ENCODE peak calls at places on chromosomes 1 and 21, in seven cellular contexts. X is fibroblast of lung, R is MM.1S, V is heart right ventricle, D is transverse colon, Z is testis, A is mammary epithelial cell. F is an unnamed sample.

GRCh38 chr1:66436378-66437135 is 97.4 kb upstream of the SGIP1 start:
- DNase-seq in X (peak; percentile 86), R (peak; percentile 72), V (no peak), D (no peak), Z (no peak), A (peak; percentile 98), F (peak; percentile 70)

GRCh38 chr1:186234976-186235686 is 139.9 kb downstream of the TPR start:
- DNase-seq in X (no peak), R (no peak), V (no peak), D (no peak), Z (no peak), A (no peak), F (no peak)

GRCh38 chr1:39268112-39268581 is 63.7 kb downstream of the MACF1 start:
- DNase-seq in X (peak; percentile 91), R (peak; percentile 77), V (no peak), D (peak; percentile 20), Z (peak; percentile 63), A (peak; percentile 83), F (peak; percentile 90)

GRCh38 chr1:212302745-212303383 is 17.7 kb downstream of the PPP2R5A start:
- DNase-seq in X (peak; percentile 86), R (no peak), V (no peak), D (no peak), Z (no peak), A (no peak), F (no peak)

GRCh38 chr1:206939131-206939530 is 7.1 kb downstream of the PIGR start:
- DNase-seq in X (no peak), R (no peak), V (no peak), D (no peak), Z (no peak), A (no peak), F (no peak)

GRCh38 chr1:153750026-153750995 is 22.5 kb downstream of the INTS3 start:
- DNase-seq in X (no peak), R (no peak), V (no peak), D (no peak), Z (peak; percentile 40), A (no peak), F (no peak)

GRCh38 chr1:2347907-2348306 is 43.4 kb downstream of the MORN1 start:
- DNase-seq in X (no peak), R (no peak), V (peak; percentile 3), D (no peak), Z (no peak), A (no peak), F (no peak)

GRCh38 chr21:29481641-29482040 is 182.9 kb downstream of the BACH1 start:
- DNase-seq in X (peak; percentile 74), R (no peak), V (no peak), D (no peak), Z (no peak), A (no peak), F (no peak)

GRCh38 chr1:47209725-47210330 is 20.0 kb upstream of the PDZK1IP1 start:
- DNase-seq in X (no peak), R (no peak), V (no peak), D (no peak), Z (no peak), A (peak; percentile 36), F (no peak)

GRCh38 chr21:30072496-30072895 is 94.1 kb downstream of the CLDN17 start:
- DNase-seq in X (peak; percentile 0), R (peak; percentile 29), V (no peak), D (peak; percentile 46), Z (peak; percentile 53), A (peak; percentile 66), F (peak; percentile 56)

GRCh38 chr1:162386292-162387225 is 5.0 kb downstream of the C1orf226 start:
- DNase-seq in X (no peak), R (no peak), V (no peak), D (no peak), Z (no peak), A (no peak), F (no peak)

GRCh38 chr1:109933856-109934711 is 23.4 kb downstream of the CSF1 start:
- DNase-seq in X (peak; percentile 93), R (no peak), V (no peak), D (no peak), Z (no peak), A (peak; percentile 70), F (peak; percentile 73)

GRCh38 chr1:68120136-68120791 is 69.8 kb upstream of the DIRAS3 start:
- DNase-seq in X (peak; percentile 80), R (peak; percentile 76), V (no peak), D (peak; percentile 41), Z (peak; percentile 75), A (peak; percentile 64), F (peak; percentile 89)

GRCh38 chr1:36006941-36007500 is 76.1 kb downstream of the AGO3 start:
- DNase-seq in X (no peak), R (no peak), V (no peak), D (no peak), Z (no peak), A (no peak), F (no peak)

GRCh38 chr1:24775901-24776300 is 30.7 kb downstream of the CLIC4 start:
- DNase-seq in X (no peak), R (no peak), V (no peak), D (no peak), Z (no peak), A (no peak), F (no peak)

GRCh38 chr1:100523038-100523649 is 14.8 kb upstream of the GPR88 start:
- DNase-seq in X (no peak), R (peak; percentile 25), V (no peak), D (no peak), Z (no peak), A (no peak), F (peak; percentile 54)

GRCh38 chr1:202192770-202193613 is 607 bp upstream of the LGR6 start:
- DNase-seq in X (peak; percentile 31), R (peak; percentile 43), V (peak; percentile 62), D (peak; percentile 64), Z (peak; percentile 74), A (no peak), F (peak; percentile 63)
- H3K27ac ChIP-seq in X (no peak overlapping the region), R (no peak overlapping the region), V (no peak overlapping the region), D (no peak overlapping the region), Z (no peak overlapping the region), A (no peak overlapping the region), F (no peak overlapping the region)

GRCh38 chr1:30324251-30325084 is 398.9 kb downstream of the MATN1 start:
- DNase-seq in X (no peak), R (no peak), V (no peak), D (no peak), Z (no peak), A (no peak), F (no peak)
- H3K27me3 ChIP-seq in X (no peaks in the 10 kb centered on the region), R (peaks cover 96% of the 10 kb centered on the region), V (no peaks in the 10 kb centered on the region), D (peaks cover 3% of the 10 kb centered on the region), Z (no peaks in the 10 kb centered on the region), A (no peaks in the 10 kb centered on the region), F (no peaks in the 10 kb centered on the region)

DNA sequence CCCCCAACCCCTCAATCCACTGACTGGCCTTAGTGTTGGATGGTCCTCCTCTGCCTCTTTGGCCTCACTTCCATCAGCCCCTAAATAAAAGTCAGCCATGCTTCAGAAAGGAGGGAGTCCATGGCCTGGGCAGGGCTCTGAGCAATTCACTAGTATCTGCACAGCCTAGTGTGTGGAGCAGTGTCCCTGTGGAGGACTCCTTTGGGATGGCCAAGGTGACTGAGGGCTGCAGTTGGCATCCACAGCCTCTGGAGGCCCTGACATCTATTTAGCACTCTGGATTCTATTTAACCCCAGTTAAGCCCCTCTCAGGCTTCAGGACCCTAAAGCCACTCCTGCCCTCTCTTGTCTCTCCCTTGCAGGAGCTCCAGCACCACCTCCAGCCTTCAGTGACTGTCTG is 3.6 kb downstream of the THEM5 start:
- DNase-seq in X (no peak), R (no peak), V (no peak), D (no peak), Z (no peak), A (no peak), F (no peak)
- TF ChIP-seq CTCF in X (no peak), R (no peak), V (no peak), D (no peak), Z (no peak), A (no peak), F (no peak)

DNA sequence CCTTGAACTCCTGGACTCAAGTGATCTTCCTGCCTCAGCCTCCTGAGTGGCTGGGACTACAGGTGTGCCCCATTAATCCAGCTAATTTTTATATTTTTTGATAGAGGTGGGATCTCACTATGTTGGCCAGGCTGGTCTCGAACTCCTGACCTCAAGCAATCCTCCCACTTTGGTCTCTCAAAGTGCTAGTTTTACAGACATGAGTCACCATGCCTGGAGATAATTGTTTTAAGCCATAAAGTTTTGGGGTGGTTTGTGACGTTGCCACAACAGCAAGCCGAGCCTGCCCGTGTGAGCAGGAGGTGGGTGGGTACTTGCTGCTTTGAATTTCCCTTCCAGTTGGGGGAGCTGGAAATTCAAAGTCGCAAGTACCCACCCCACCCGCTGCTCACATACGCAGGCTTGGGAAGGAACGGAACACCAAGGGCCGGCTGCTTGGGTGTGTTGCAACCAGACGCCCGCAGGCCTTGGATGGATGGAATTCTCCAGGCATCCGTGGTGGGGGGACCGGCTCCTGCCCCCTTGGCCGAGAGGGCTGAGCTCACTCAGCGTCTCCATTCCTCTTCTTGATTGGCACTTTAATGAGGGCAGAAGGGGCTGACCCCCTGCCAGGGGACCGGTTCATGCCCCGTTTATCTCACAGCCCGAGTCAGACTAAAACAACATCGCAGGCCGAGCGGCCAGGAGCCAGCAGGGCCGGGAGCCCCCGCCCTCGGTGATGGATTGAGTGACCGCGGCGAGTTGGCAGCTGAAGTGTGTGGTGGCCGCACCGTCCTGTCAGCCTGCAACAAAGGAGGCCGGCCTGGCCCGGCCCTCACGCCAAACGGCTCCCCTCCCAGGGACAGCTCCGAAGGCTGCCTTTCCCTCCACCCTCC is 78.1 kb downstream of the DHRS3 start:
- DNase-seq in X (peak; percentile 99), R (no peak), V (peak; percentile 82), D (peak; percentile 69), Z (no peak), A (peak; percentile 63), F (peak; percentile 76)
- H3K27ac ChIP-seq in X (peak overlapping the region; percentile 23), R (no peak overlapping the region), V (peak overlapping the region; percentile 38), D (peak overlapping the region; percentile 72), Z (no peak overlapping the region), A (no peak overlapping the region), F (no peak overlapping the region)

DNA sequence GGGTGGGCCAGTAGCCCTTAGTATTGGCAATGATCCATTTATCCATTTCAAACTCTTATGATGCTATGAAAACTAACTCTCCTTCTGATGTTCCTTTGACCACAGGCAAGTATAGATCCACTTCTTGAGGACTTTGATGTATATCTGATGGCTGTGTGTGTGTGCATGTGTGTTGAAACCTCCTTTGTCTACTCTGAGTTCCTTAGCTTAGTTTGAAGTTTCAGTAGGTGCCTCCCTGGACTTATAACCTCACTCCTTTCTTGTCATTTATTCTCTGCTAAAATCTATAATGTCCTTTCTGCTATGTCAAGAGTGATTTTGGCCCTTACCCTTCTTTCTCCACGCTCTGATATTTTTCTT is 409.3 kb downstream of the PRDM2 start:
- DNase-seq in X (no peak), R (no peak), V (no peak), D (no peak), Z (no peak), A (no peak), F (no peak)
- H3K27me3 ChIP-seq in X (no peaks in the 10 kb centered on the region), R (no peaks in the 10 kb centered on the region), V (no peaks in the 10 kb centered on the region), D (no peaks in the 10 kb centered on the region), Z (no peaks in the 10 kb centered on the region), A (no peaks in the 10 kb centered on the region), F (no peaks in the 10 kb centered on the region)

DNA sequence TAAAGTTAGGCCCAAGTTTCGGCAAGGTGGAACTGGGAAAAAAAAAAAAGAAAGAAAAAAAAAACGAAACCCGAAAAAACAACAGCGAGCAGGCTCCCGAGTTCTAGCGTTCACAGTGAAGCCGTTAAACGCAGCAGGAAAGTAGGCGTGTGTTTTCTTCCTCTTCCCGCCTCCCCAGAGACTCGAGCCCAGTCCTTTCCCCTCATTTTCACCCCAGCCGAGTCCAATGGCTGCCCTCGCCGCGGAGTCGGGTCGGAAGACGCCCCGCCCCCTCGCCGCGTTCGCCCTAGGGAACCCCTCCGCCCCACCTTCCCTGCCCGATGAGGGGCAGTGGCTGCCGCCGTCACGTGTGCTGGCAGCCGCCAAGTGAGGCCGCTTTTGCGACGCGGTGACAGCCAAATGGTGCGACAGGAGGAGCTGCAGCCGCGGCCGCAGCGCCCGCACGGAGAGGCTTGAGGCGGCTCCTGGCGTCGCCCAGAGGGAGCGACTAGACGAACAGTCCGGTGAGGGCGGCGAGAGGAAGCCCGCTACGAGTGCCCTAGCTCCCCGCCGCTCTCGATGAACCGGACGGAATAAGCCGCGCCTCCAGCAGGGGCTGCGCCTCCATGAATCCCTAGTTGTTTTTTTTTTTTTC is at the start of gene PKN2:
- DNase-seq in X (peak; percentile 99), R (peak; percentile 99), V (peak; percentile 98), D (peak; percentile 98), Z (peak; percentile 97), A (peak; percentile 99), F (peak; percentile 100)
- TF ChIP-seq CTCF in X (peak; percentile 4), R (peak; percentile 15), V (peak; percentile 40), D (peak; percentile 53), Z (no peak), A (peak; percentile 41), F (peak; percentile 16)